ENCODE peak calls at places on chromosome 14, in eight cellular contexts. D, O, M, E, G, W, C and P are unnamed samples.

GRCh38 chr14:60349663-60350365 is 100.8 kb downstream of the PPM1A start:
- DNase-seq in C (peak; percentile 39), O (peak; percentile 56), W (peak; percentile 81), E (peak; percentile 54), G (no peak), M (no peak), D (no peak), P (no peak)

GRCh38 chr14:90720336-90720735 is 95.9 kb downstream of the TTC7B start:
- DNase-seq in G (no peak), W (peak; percentile 41), E (no peak), D (no peak), O (peak; percentile 81), C (peak; percentile 33), M (no peak), P (no peak)

GRCh38 chr14:57486767-57487379 is 6.8 kb downstream of the CCDC198 start:
- DNase-seq in W (peak; percentile 72), E (peak; percentile 21), G (no peak), O (peak; percentile 41), C (peak; percentile 25), D (no peak), M (no peak), P (no peak)

GRCh38 chr14:92607702-92608429 is 94.3 kb downstream of the RIN3 start:
- DNase-seq in D (no peak), M (no peak), C (peak; percentile 53), E (peak; percentile 29), O (peak; percentile 89), G (no peak), W (peak; percentile 93), P (no peak)

GRCh38 chr14:57066887-57067513 is 201.7 kb downstream of the EXOC5 start:
- DNase-seq in E (peak; percentile 57), D (no peak), C (peak; percentile 14), W (peak; percentile 36), M (peak; percentile 59), G (no peak), O (peak; percentile 2), P (no peak)

GRCh38 chr14:33393155-33393894 is 454.6 kb downstream of the NPAS3 start:
- DNase-seq in D (no peak), G (no peak), M (no peak), O (no peak), C (peak; percentile 39), W (peak; percentile 65), E (no peak), P (no peak)

GRCh38 chr14:58637391-58638230 is at the start of gene DACT1:
- DNase-seq in W (peak; percentile 86), M (peak; percentile 51), G (peak; percentile 72), C (peak; percentile 75), E (peak; percentile 39), D (peak; percentile 75), O (peak; percentile 79), P (peak; percentile 52)

GRCh38 chr14:71438684-71439083 is 493.5 kb upstream of the RGS6 start:
- DNase-seq in C (no peak), D (no peak), O (peak; percentile 44), M (no peak), G (no peak), E (no peak), W (peak; percentile 18), P (no peak)

GRCh38 chr14:89249972-89250371 is 167.1 kb downstream of the FOXN3 start:
- DNase-seq in M (no peak), G (no peak), C (no peak), W (no peak), O (no peak), E (no peak), D (no peak), P (no peak)

GRCh38 chr14:68471029-68471963 is 321.6 kb downstream of the ZFP36L1 start:
- DNase-seq in C (no peak), G (no peak), W (no peak), M (peak; percentile 11), O (no peak), D (no peak), E (no peak), P (peak; percentile 22)

GRCh38 chr14:85596562-85596961 is 66.6 kb downstream of the FLRT2 start:
- DNase-seq in D (no peak), C (no peak), M (no peak), G (no peak), W (no peak), E (no peak), O (no peak), P (no peak)

GRCh38 chr14:62743569-62743968 is 301.7 kb downstream of the KCNH5 start:
- DNase-seq in M (no peak), E (no peak), O (no peak), W (no peak), C (no peak), G (no peak), D (no peak), P (no peak)

GRCh38 chr14:92747701-92748258 is 647 bp downstream of the LGMN start:
- DNase-seq in O (no peak), D (no peak), E (no peak), C (no peak), W (peak; percentile 39), M (no peak), G (no peak), P (no peak)

GRCh38 chr14:92144708-92145107 is 22.9 kb downstream of the CPSF2 start:
- DNase-seq in C (peak; percentile 36), G (no peak), E (no peak), D (no peak), M (no peak), O (peak; percentile 74), W (peak; percentile 83), P (no peak)

GRCh38 chr14:101962503-101962874 is 1.9 kb upstream of the DYNC1H1 start:
- DNase-seq in C (peak; percentile 92), D (peak; percentile 71), E (peak; percentile 61), G (no peak), W (peak; percentile 97), M (no peak), O (peak; percentile 93), P (no peak)

GRCh38 chr14:68666206-68666730 is 126.6 kb downstream of the ZFP36L1 start:
- DNase-seq in M (no peak), W (peak; percentile 29), C (no peak), G (no peak), E (no peak), D (no peak), O (peak; percentile 43), P (no peak)

GRCh38 chr14:51498411-51499227 is 153.1 kb upstream of the FRMD6 start:
- DNase-seq in O (no peak), E (no peak), C (no peak), M (no peak), D (no peak), W (peak; percentile 13), G (no peak), P (no peak)

GRCh38 chr14:59254911-59255545 is 66.6 kb downstream of the DAAM1 start:
- DNase-seq in W (peak; percentile 66), D (no peak), G (peak; percentile 38), C (no peak), O (peak; percentile 30), E (no peak), M (no peak), P (no peak)

GRCh38 chr14:60723218-60724079 is 702 bp downstream of the SIX4 start:
- DNase-seq in M (peak; percentile 40), W (peak; percentile 72), O (peak; percentile 62), D (peak; percentile 46), E (peak; percentile 24), C (peak; percentile 52), G (peak; percentile 27), P (peak; percentile 31)

GRCh38 chr14:72898448-72898847 is 4.5 kb upstream of the DPF3 start:
- DNase-seq in O (no peak), G (no peak), W (no peak), M (no peak), D (no peak), C (no peak), E (no peak), P (no peak)

GRCh38 chr14:72906316-72906715 is 12.4 kb upstream of the DPF3 start:
- DNase-seq in E (no peak), M (no peak), C (no peak), W (peak; percentile 66), O (peak; percentile 87), D (no peak), G (no peak), P (no peak)

GRCh38 chr14:80213602-80214001 is 2.3 kb upstream of the DIO2 start:
- DNase-seq in E (peak; percentile 36), D (no peak), M (no peak), O (peak; percentile 59), W (peak; percentile 88), C (peak; percentile 46), G (no peak), P (no peak)
- TF ChIP-seq CTCF in E (no peak), D (no peak), M (peak; percentile 49), O (peak; percentile 68), W (peak; percentile 90), C (peak; percentile 81), G (no peak), P (no peak)

GRCh38 chr14:41586237-41586636 is 20.4 kb upstream of the LRFN5 start:
- DNase-seq in D (no peak), O (no peak), M (no peak), G (no peak), W (no peak), E (no peak), C (no peak), P (no peak)
- TF ChIP-seq CTCF in D (no peak), O (no peak), M (no peak), G (no peak), W (no peak), E (no peak), C (no peak), P (no peak)

GRCh38 chr14:104293851-104294627 is 155.7 kb downstream of the KIF26A start:
- DNase-seq in D (peak; percentile 25), G (no peak), W (peak; percentile 9), M (no peak), E (peak; percentile 74), O (no peak), C (no peak), P (no peak)
- TF ChIP-seq CTCF in D (no peak), G (no peak), W (peak; percentile 46), M (peak; percentile 33), E (peak; percentile 55), O (no peak), C (no peak), P (no peak)

DNA sequence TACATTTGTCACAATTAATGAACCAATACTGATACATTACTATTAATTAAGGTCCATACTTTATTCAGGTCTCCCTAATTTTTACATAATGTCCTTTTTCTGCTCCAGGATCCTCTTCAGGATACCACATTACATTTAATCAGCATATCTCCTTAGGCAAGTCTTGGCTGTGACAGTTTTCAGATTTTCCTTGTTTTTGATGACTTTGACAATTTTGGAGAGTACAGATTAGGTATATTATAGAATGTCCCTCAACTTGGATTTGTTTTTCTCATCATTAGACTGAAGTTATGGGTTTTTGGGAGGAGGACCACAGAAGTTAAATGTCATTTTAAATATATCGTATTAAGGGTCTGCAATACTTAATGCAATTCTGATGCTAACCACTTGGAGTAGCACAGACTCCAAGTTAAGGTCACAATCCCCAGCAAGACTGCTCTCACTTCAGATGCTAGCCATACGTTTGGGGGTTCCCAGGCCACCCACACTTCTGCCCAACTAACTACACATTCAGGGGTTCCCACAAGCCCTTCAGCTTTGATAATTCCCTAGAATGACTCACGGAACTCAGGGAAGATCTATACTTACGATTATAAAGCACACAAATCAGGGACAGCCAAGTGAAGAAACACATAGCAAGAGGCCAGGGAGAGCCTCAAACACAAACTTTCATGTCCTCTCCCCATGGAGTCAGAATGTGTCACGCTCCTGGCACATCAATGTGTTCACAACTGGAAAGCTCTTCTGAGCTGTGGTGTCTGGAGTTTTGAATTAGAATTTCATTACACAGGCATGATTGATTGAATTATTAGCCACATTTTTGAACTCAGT is 17.0 kb upstream of the NUBPL start:
- DNase-seq in W (peak; percentile 57), G (no peak), D (no peak), M (no peak), E (no peak), O (peak; percentile 23), C (no peak), P (no peak)
- TF ChIP-seq CTCF in W (peak; percentile 62), G (no peak), D (no peak), M (peak; percentile 41), E (no peak), O (peak; percentile 39), C (peak; percentile 49), P (no peak)